ENCODE peak calls at places on chromosomes 3 and 15, in seven cellular contexts. One of them, this sample, is unnamed.

GRCh38 chr3:161266731-161267150 is 45.6 kb downstream of the NMD3 start:
- DNase-seq in HepG2: peak; percentile 43
- DNase-seq in lower lobe of right lung: no peak
- DNase-seq in breast epithelium: no peak
- DNase-seq in fibroblast of lung: peak; percentile 87
- DNase-seq in heart left ventricle: no peak
- DNase-seq in transverse colon: no peak
- DNase-seq in this sample: no peak

GRCh38 chr3:39809995-39810595 is 686 bp downstream of the MYRIP start:
- DNase-seq in HepG2: no peak
- DNase-seq in lower lobe of right lung: no peak
- DNase-seq in breast epithelium: no peak
- DNase-seq in fibroblast of lung: no peak
- DNase-seq in heart left ventricle: no peak
- DNase-seq in transverse colon: no peak
- DNase-seq in this sample: peak; percentile 10

GRCh38 chr15:45644437-45644836 is 9.6 kb downstream of the SQOR start:
- DNase-seq in HepG2: no peak
- DNase-seq in lower lobe of right lung: no peak
- DNase-seq in breast epithelium: no peak
- DNase-seq in fibroblast of lung: no peak
- DNase-seq in heart left ventricle: no peak
- DNase-seq in transverse colon: no peak
- DNase-seq in this sample: no peak

GRCh38 chr15:77846360-77846759 is 213.6 kb upstream of the LINGO1 start:
- DNase-seq in HepG2: no peak
- DNase-seq in lower lobe of right lung: no peak
- DNase-seq in breast epithelium: no peak
- DNase-seq in fibroblast of lung: peak; percentile 60
- DNase-seq in heart left ventricle: no peak
- DNase-seq in transverse colon: no peak
- DNase-seq in this sample: no peak

GRCh38 chr3:45881031-45882022 is 5.0 kb upstream of the CCR9 start:
- DNase-seq in HepG2: no peak
- DNase-seq in lower lobe of right lung: no peak
- DNase-seq in breast epithelium: no peak
- DNase-seq in fibroblast of lung: peak; percentile 58
- DNase-seq in heart left ventricle: no peak
- DNase-seq in transverse colon: peak; percentile 13
- DNase-seq in this sample: no peak

GRCh38 chr15:99438222-99438592 is 127.6 kb upstream of the MEF2A start:
- DNase-seq in HepG2: no peak
- DNase-seq in lower lobe of right lung: no peak
- DNase-seq in breast epithelium: no peak
- DNase-seq in fibroblast of lung: no peak
- DNase-seq in heart left ventricle: peak; percentile 6
- DNase-seq in transverse colon: no peak
- DNase-seq in this sample: no peak

GRCh38 chr3:147393261-147393964 is 12.9 kb downstream of the ZIC4 start:
- DNase-seq in HepG2: no peak
- DNase-seq in lower lobe of right lung: no peak
- DNase-seq in breast epithelium: no peak
- DNase-seq in fibroblast of lung: no peak
- DNase-seq in heart left ventricle: no peak
- DNase-seq in transverse colon: no peak
- DNase-seq in this sample: no peak

GRCh38 chr3:76122007-76122406 is 336.7 kb upstream of the ZNF717 start:
- DNase-seq in HepG2: no peak
- DNase-seq in lower lobe of right lung: no peak
- DNase-seq in breast epithelium: no peak
- DNase-seq in fibroblast of lung: peak; percentile 39
- DNase-seq in heart left ventricle: no peak
- DNase-seq in transverse colon: no peak
- DNase-seq in this sample: no peak

GRCh38 chr15:63350178-63350621 is 31.4 kb downstream of the CA12 start:
- DNase-seq in HepG2: no peak
- DNase-seq in lower lobe of right lung: no peak
- DNase-seq in breast epithelium: no peak
- DNase-seq in fibroblast of lung: no peak
- DNase-seq in heart left ventricle: peak; percentile 53
- DNase-seq in transverse colon: no peak
- DNase-seq in this sample: peak; percentile 60

GRCh38 chr15:27592036-27592725 is 506.9 kb downstream of the OCA2 start:
- DNase-seq in HepG2: no peak
- DNase-seq in lower lobe of right lung: no peak
- DNase-seq in breast epithelium: no peak
- DNase-seq in fibroblast of lung: peak; percentile 39
- DNase-seq in heart left ventricle: no peak
- DNase-seq in transverse colon: no peak
- DNase-seq in this sample: no peak

GRCh38 chr3:172869356-172869755 is 118.8 kb downstream of the ECT2 start:
- DNase-seq in HepG2: no peak
- DNase-seq in lower lobe of right lung: no peak
- DNase-seq in breast epithelium: no peak
- DNase-seq in fibroblast of lung: no peak
- DNase-seq in heart left ventricle: no peak
- DNase-seq in transverse colon: peak; percentile 18
- DNase-seq in this sample: no peak

GRCh38 chr3:49422379-49423248 is at the start of gene AMT:
- DNase-seq in HepG2: peak; percentile 83
- DNase-seq in lower lobe of right lung: peak; percentile 74
- DNase-seq in breast epithelium: no peak
- DNase-seq in fibroblast of lung: no peak
- DNase-seq in heart left ventricle: peak; percentile 61
- DNase-seq in transverse colon: peak; percentile 61
- DNase-seq in this sample: peak; percentile 60

GRCh38 chr3:40887012-40887411 is 312.3 kb upstream of the CTNNB1 start:
- DNase-seq in HepG2: no peak
- DNase-seq in lower lobe of right lung: no peak
- DNase-seq in breast epithelium: no peak
- DNase-seq in fibroblast of lung: no peak
- DNase-seq in heart left ventricle: no peak
- DNase-seq in transverse colon: no peak
- DNase-seq in this sample: no peak

GRCh38 chr3:113241292-113242033 is 30.1 kb downstream of the BOC start:
- DNase-seq in HepG2: no peak
- DNase-seq in lower lobe of right lung: no peak
- DNase-seq in breast epithelium: no peak
- DNase-seq in fibroblast of lung: peak; percentile 83
- DNase-seq in heart left ventricle: no peak
- DNase-seq in transverse colon: no peak
- DNase-seq in this sample: no peak

GRCh38 chr3:46325645-46326300 is 28.1 kb upstream of the CCR2 start:
- DNase-seq in HepG2: no peak
- DNase-seq in lower lobe of right lung: no peak
- DNase-seq in breast epithelium: no peak
- DNase-seq in fibroblast of lung: no peak
- DNase-seq in heart left ventricle: no peak
- DNase-seq in transverse colon: no peak
- DNase-seq in this sample: no peak

GRCh38 chr3:182729903-182730674 is 63.2 kb upstream of the ATP11B start:
- DNase-seq in HepG2: no peak
- DNase-seq in lower lobe of right lung: no peak
- DNase-seq in breast epithelium: no peak
- DNase-seq in fibroblast of lung: no peak
- DNase-seq in heart left ventricle: no peak
- DNase-seq in transverse colon: no peak
- DNase-seq in this sample: no peak

DNA sequence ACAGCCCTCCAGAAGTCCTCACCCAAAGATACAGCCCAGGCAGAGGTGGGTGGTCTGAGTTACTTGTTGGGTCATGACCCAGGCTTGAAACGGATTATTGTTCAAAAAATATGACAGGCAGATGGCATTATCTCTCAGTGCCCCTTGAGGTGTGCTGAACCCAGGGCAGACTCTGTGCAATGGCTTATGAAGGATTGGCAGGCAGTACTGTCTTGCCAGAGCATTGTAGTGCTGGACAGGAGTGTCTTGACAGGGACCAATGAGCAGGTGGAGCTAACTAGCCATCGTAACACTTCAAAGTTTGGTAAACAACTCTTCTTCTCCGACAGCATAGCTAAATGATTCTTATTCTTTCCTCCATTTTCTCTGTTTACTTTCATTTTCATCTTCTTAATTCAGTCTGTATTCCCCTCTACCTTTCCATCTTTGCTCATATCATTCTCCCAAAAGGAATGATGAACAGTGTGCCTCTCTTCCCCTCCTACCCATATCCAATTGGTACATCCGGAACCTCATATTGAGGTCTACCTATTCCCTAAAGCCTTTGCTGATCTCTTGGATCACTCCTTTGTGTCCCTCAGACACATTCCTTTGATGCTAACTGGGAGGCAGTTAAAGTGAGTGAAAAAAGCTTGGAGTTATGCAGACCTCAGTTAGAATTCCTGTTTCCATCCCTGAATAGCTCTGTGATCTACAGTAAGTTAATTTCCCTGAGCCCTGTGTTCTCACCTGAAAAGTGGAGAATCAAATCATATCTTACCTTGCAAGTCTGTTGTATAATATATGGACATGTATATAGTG is 2.6 kb upstream of the IL20RB start:
- DNase-seq in HepG2: peak; percentile 8
- DNase-seq in lower lobe of right lung: no peak
- DNase-seq in breast epithelium: no peak
- DNase-seq in fibroblast of lung: peak; percentile 46
- DNase-seq in heart left ventricle: no peak
- DNase-seq in transverse colon: no peak
- DNase-seq in this sample: no peak
- H3K27ac ChIP-seq in HepG2: peak overlapping the region; percentile 41
- H3K27ac ChIP-seq in lower lobe of right lung: no peak overlapping the region
- H3K27ac ChIP-seq in breast epithelium: no peak overlapping the region
- H3K27ac ChIP-seq in fibroblast of lung: peak overlapping the region; percentile 66
- H3K27ac ChIP-seq in heart left ventricle: no peak overlapping the region
- H3K27ac ChIP-seq in transverse colon: peak overlapping the region; percentile 31
- H3K27ac ChIP-seq in this sample: no peak overlapping the region

GRCh38 chr15:64747578-64747977 is 27.8 kb downstream of the RBPMS2 start:
- DNase-seq in HepG2: no peak
- DNase-seq in lower lobe of right lung: no peak
- DNase-seq in breast epithelium: no peak
- DNase-seq in fibroblast of lung: no peak
- DNase-seq in heart left ventricle: no peak
- DNase-seq in transverse colon: no peak
- DNase-seq in this sample: peak; percentile 31

GRCh38 chr15:64751464-64751863 is 23.9 kb downstream of the RBPMS2 start:
- DNase-seq in HepG2: no peak
- DNase-seq in lower lobe of right lung: no peak
- DNase-seq in breast epithelium: no peak
- DNase-seq in fibroblast of lung: no peak
- DNase-seq in heart left ventricle: no peak
- DNase-seq in transverse colon: no peak
- DNase-seq in this sample: no peak

GRCh38 chr15:64749167-64749566 is 26.2 kb downstream of the RBPMS2 start:
- DNase-seq in HepG2: no peak
- DNase-seq in lower lobe of right lung: no peak
- DNase-seq in breast epithelium: no peak
- DNase-seq in fibroblast of lung: peak; percentile 84
- DNase-seq in heart left ventricle: no peak
- DNase-seq in transverse colon: peak; percentile 35
- DNase-seq in this sample: no peak

GRCh38 chr15:64748251-64748650 is 27.1 kb downstream of the RBPMS2 start:
- DNase-seq in HepG2: no peak
- DNase-seq in lower lobe of right lung: no peak
- DNase-seq in breast epithelium: no peak
- DNase-seq in fibroblast of lung: no peak
- DNase-seq in heart left ventricle: no peak
- DNase-seq in transverse colon: no peak
- DNase-seq in this sample: no peak

DNA sequence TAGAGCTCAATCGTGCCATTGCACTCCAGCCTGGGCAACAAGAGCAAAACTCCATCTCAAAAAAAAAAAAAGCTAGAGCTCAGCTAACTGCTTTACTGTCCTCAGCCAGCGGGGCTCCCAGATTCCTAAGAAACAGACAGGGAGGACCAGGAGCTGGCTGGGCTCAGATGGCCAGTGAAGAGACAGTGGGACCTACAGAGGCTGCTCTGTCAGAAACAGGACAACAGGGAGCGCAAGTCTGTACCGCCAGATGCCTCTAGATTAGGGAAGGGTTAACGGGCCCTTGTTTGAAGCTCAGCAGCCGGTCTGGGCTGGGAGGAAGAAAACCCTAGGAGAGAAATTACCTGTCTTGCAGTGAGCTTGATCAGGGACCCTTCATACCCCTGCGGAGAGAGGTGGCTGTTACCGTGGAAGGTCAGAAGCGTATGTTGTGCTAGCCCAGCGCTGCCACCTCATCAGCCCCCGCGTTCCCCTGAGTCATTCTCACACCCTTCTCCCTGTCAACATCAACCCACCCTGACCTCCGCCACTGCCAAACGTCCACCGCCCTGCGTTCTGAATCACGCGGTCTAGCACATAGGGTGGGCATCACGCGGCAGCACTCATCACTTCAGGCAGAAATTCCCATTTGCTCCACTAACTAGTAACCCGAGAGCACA is 25.3 kb downstream of the RBPMS2 start:
- DNase-seq in HepG2: no peak
- DNase-seq in lower lobe of right lung: no peak
- DNase-seq in breast epithelium: no peak
- DNase-seq in fibroblast of lung: peak; percentile 64
- DNase-seq in heart left ventricle: peak; percentile 54
- DNase-seq in transverse colon: no peak
- DNase-seq in this sample: no peak
- H3K4me1 ChIP-seq in HepG2: peaks cover 12% of the 10 kb centered on the region
- H3K4me1 ChIP-seq in lower lobe of right lung: no peaks in the 10 kb centered on the region
- H3K4me1 ChIP-seq in breast epithelium: no peaks in the 10 kb centered on the region
- H3K4me1 ChIP-seq in fibroblast of lung: no peaks in the 10 kb centered on the region
- H3K4me1 ChIP-seq in heart left ventricle: peaks cover 48% of the 10 kb centered on the region
- H3K4me1 ChIP-seq in transverse colon: peaks cover 28% of the 10 kb centered on the region
- H3K4me1 ChIP-seq in this sample: peaks cover 14% of the 10 kb centered on the region

GRCh38 chr3:128067481-128067880 is 15.2 kb downstream of the SEC61A1 start:
- DNase-seq in HepG2: no peak
- DNase-seq in lower lobe of right lung: no peak
- DNase-seq in breast epithelium: no peak
- DNase-seq in fibroblast of lung: no peak
- DNase-seq in heart left ventricle: no peak
- DNase-seq in transverse colon: no peak
- DNase-seq in this sample: no peak
- TF ChIP-seq CTCF in HepG2: no peak
- TF ChIP-seq CTCF in lower lobe of right lung: no peak
- TF ChIP-seq CTCF in breast epithelium: no peak
- TF ChIP-seq CTCF in fibroblast of lung: no peak
- TF ChIP-seq CTCF in heart left ventricle: no peak
- TF ChIP-seq CTCF in transverse colon: no peak
- TF ChIP-seq CTCF in this sample: no peak

DNA sequence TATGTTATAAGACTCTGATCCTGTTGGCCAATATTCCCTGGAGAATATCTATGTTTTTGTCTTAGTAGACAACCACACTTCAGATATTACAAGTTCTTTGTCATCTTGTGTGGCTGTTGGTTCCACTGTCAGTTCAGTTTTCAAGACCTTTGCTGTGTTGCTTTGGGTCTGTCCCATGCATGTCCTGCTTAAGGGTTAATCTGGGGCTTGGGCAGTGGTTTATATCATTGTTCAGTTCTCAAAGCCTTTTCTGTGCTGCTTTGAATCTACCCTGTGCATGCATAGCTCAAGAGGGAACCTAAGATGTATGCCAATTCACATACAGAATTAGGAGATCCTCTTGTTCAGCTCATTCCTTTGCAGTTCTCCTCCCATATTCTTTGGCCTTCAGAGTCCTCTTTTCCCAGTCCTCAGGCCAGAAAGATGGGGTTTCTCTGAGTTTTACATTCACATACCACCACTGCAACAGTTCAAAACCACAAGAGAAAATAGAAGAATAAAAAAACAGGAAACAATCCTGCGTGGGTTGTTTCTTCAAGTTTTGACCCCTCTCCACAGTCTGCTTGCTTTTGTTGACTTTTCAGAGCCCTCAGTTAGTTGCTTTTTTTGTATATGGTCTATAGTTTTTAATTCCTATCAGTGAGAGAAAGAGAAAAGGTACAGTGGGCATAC is 21.6 kb downstream of the BUB1B start:
- DNase-seq in HepG2: no peak
- DNase-seq in lower lobe of right lung: no peak
- DNase-seq in breast epithelium: no peak
- DNase-seq in fibroblast of lung: no peak
- DNase-seq in heart left ventricle: no peak
- DNase-seq in transverse colon: no peak
- DNase-seq in this sample: no peak
- H3K27ac ChIP-seq in HepG2: no peak overlapping the region
- H3K27ac ChIP-seq in lower lobe of right lung: no peak overlapping the region
- H3K27ac ChIP-seq in breast epithelium: no peak overlapping the region
- H3K27ac ChIP-seq in fibroblast of lung: no peak overlapping the region
- H3K27ac ChIP-seq in heart left ventricle: no peak overlapping the region
- H3K27ac ChIP-seq in transverse colon: no peak overlapping the region
- H3K27ac ChIP-seq in this sample: no peak overlapping the region

This sample was measured in heart right ventricle.